ENCODE peak calls at places on chromosomes 11 and 22, in ten cellular contexts. One of them, this sample, is unnamed. For H3K4me1, the result is how much of the 10 kb centered on the place peaks cover.

GRCh38 chr11:82733444-82734119 is at the start of gene FAM181B:
- DNase-seq in endothelial cell of umbilical vein: peak
- DNase-seq in vagina: no peak
- DNase-seq in esophagus muscularis mucosa: no peak
- DNase-seq in stomach: peak
- DNase-seq in HCT116: no peak
- DNase-seq in transverse colon: peak
- DNase-seq in sigmoid colon: peak
- DNase-seq in suprapubic skin: no peak
- DNase-seq in K562: peak
- DNase-seq in this sample: peak

GRCh38 chr11:118652681-118653181 is 26.7 kb downstream of the TREH start:
- DNase-seq in esophagus muscularis mucosa: no peak
- DNase-seq in K562: no peak
- DNase-seq in endothelial cell of umbilical vein: peak
- DNase-seq in vagina: no peak
- DNase-seq in suprapubic skin: no peak
- DNase-seq in transverse colon: no peak
- DNase-seq in stomach: no peak
- DNase-seq in sigmoid colon: no peak
- DNase-seq in HCT116: no peak
- DNase-seq in this sample: peak

GRCh38 chr22:41256254-41256897 is 15.6 kb upstream of the CHADL start:
- DNase-seq in K562: no peak
- DNase-seq in transverse colon: no peak
- DNase-seq in sigmoid colon: no peak
- DNase-seq in HCT116: no peak
- DNase-seq in stomach: no peak
- DNase-seq in esophagus muscularis mucosa: no peak
- DNase-seq in suprapubic skin: no peak
- DNase-seq in vagina: no peak
- DNase-seq in endothelial cell of umbilical vein: peak
- DNase-seq in this sample: no peak

GRCh38 chr11:118002541-118003019 is 16.4 kb downstream of the IL10RA start:
- DNase-seq in HCT116: no peak
- DNase-seq in vagina: no peak
- DNase-seq in esophagus muscularis mucosa: no peak
- DNase-seq in endothelial cell of umbilical vein: no peak
- DNase-seq in K562: peak
- DNase-seq in suprapubic skin: no peak
- DNase-seq in stomach: no peak
- DNase-seq in sigmoid colon: peak
- DNase-seq in transverse colon: peak
- DNase-seq in this sample: peak

GRCh38 chr22:32698926-32699619 is 102.4 kb upstream of the TIMP3 start:
- DNase-seq in esophagus muscularis mucosa: no peak
- DNase-seq in K562: no peak
- DNase-seq in endothelial cell of umbilical vein: no peak
- DNase-seq in stomach: no peak
- DNase-seq in sigmoid colon: peak
- DNase-seq in HCT116: no peak
- DNase-seq in transverse colon: peak
- DNase-seq in vagina: no peak
- DNase-seq in suprapubic skin: no peak
- DNase-seq in this sample: no peak

GRCh38 chr22:45891471-45891995 is 85.4 kb downstream of the WNT7B start:
- DNase-seq in vagina: no peak
- DNase-seq in HCT116: no peak
- DNase-seq in suprapubic skin: no peak
- DNase-seq in K562: no peak
- DNase-seq in sigmoid colon: no peak
- DNase-seq in esophagus muscularis mucosa: no peak
- DNase-seq in endothelial cell of umbilical vein: no peak
- DNase-seq in transverse colon: no peak
- DNase-seq in stomach: no peak
- DNase-seq in this sample: peak

GRCh38 chr11:61752117-61752924 is at the start of gene MYRF:
- DNase-seq in endothelial cell of umbilical vein: peak
- DNase-seq in HCT116: no peak
- DNase-seq in vagina: no peak
- DNase-seq in suprapubic skin: no peak
- DNase-seq in sigmoid colon: no peak
- DNase-seq in stomach: peak
- DNase-seq in transverse colon: peak
- DNase-seq in K562: peak
- DNase-seq in esophagus muscularis mucosa: no peak
- DNase-seq in this sample: peak

GRCh38 chr11:65446446-65447277 is 24.1 kb downstream of the NEAT1 start:
- DNase-seq in endothelial cell of umbilical vein: peak
- DNase-seq in stomach: peak
- DNase-seq in K562: no peak
- DNase-seq in esophagus muscularis mucosa: peak
- DNase-seq in vagina: no peak
- DNase-seq in transverse colon: no peak
- DNase-seq in HCT116: no peak
- DNase-seq in suprapubic skin: peak
- DNase-seq in sigmoid colon: peak
- DNase-seq in this sample: no peak

GRCh38 chr11:14309425-14310192 is 49.4 kb downstream of the RRAS2 start:
- DNase-seq in HCT116: no peak
- DNase-seq in esophagus muscularis mucosa: no peak
- DNase-seq in transverse colon: no peak
- DNase-seq in vagina: no peak
- DNase-seq in sigmoid colon: no peak
- DNase-seq in endothelial cell of umbilical vein: no peak
- DNase-seq in K562: no peak
- DNase-seq in suprapubic skin: no peak
- DNase-seq in stomach: no peak
- DNase-seq in this sample: no peak

GRCh38 chr11:14306481-14306880 is 52.5 kb downstream of the RRAS2 start:
- DNase-seq in suprapubic skin: no peak
- DNase-seq in HCT116: no peak
- DNase-seq in sigmoid colon: no peak
- DNase-seq in stomach: no peak
- DNase-seq in vagina: no peak
- DNase-seq in endothelial cell of umbilical vein: no peak
- DNase-seq in esophagus muscularis mucosa: no peak
- DNase-seq in K562: peak
- DNase-seq in transverse colon: no peak
- DNase-seq in this sample: no peak

GRCh38 chr11:14308114-14308896 is 50.7 kb downstream of the RRAS2 start:
- DNase-seq in sigmoid colon: no peak
- DNase-seq in endothelial cell of umbilical vein: peak
- DNase-seq in vagina: no peak
- DNase-seq in esophagus muscularis mucosa: no peak
- DNase-seq in transverse colon: no peak
- DNase-seq in stomach: no peak
- DNase-seq in HCT116: peak
- DNase-seq in suprapubic skin: no peak
- DNase-seq in K562: peak
- DNase-seq in this sample: no peak

GRCh38 chr11:14310696-14311095 is 48.3 kb downstream of the RRAS2 start:
- DNase-seq in endothelial cell of umbilical vein: peak
- DNase-seq in transverse colon: no peak
- DNase-seq in stomach: no peak
- DNase-seq in suprapubic skin: no peak
- DNase-seq in vagina: no peak
- DNase-seq in sigmoid colon: no peak
- DNase-seq in HCT116: no peak
- DNase-seq in esophagus muscularis mucosa: no peak
- DNase-seq in K562: no peak
- DNase-seq in this sample: no peak

DNA sequence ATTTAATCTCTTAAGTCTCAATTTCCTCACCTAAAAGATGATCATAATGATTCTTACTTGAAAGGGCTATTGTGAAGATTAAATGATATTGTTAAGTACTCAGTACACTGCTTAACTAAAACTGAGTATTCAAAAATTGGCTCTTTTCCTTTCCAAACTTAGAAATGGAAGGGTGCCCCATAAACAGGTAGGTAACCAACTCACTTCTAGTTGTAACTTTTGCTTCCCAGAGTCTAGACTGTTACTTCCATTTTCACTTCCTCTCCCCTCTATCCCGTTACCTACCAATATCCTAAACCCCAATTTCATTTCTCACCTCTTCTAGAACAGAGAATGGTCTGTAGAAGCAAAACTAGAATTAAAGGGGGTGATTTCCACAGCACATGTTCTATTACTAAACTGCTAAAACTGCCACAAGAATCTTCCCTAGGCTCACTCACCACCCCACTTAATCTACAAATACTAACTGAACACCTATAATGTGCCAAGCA is 50.0 kb downstream of the RRAS2 start:
- DNase-seq in endothelial cell of umbilical vein: no peak
- DNase-seq in sigmoid colon: no peak
- DNase-seq in stomach: no peak
- DNase-seq in suprapubic skin: no peak
- DNase-seq in K562: no peak
- DNase-seq in vagina: no peak
- DNase-seq in transverse colon: no peak
- DNase-seq in HCT116: no peak
- DNase-seq in esophagus muscularis mucosa: no peak
- DNase-seq in this sample: no peak
- H3K4me1 ChIP-seq in endothelial cell of umbilical vein: under half
- H3K4me1 ChIP-seq in sigmoid colon: under half
- H3K4me1 ChIP-seq in stomach: half or more
- H3K4me1 ChIP-seq in suprapubic skin: under half
- H3K4me1 ChIP-seq in K562: under half
- H3K4me1 ChIP-seq in vagina: under half
- H3K4me1 ChIP-seq in transverse colon: half or more
- H3K4me1 ChIP-seq in HCT116: under half
- H3K4me1 ChIP-seq in esophagus muscularis mucosa: under half
- H3K4me1 ChIP-seq in this sample: half or more

DNA sequence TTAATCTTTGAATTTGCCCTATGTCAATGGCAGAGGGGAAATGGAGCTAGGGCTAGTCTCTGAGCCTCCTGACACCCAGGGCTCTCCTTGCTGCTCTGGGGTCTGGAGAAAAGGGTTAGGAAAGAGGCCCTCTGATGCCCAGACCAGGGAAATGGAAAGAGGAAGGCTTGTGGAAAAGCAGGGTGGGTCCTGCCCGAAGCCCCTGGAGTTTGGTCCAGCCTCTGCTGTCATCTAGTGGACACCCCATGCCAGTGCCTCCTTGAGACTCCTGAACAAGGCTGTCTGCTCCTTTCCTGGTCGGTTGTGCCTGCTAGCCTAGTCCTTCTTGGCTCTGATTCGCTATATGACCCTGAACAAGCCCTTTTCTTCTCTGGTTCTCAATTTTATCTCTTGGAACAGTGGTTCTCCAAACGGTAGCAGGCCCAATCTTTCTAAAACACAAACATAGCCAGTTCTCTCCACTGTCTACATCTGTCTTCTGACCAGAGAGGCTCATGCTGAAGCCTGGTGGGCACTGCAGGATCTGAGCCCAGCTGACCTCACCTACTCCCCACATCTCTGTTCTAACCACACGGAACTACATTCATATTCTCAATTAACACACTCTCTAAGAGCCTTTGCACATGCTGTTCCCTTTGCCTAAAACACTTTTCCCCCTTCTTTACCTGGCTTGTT is 8.8 kb upstream of the PLA2G3 start:
- DNase-seq in stomach: peak
- DNase-seq in transverse colon: peak
- DNase-seq in sigmoid colon: peak
- DNase-seq in HCT116: peak
- DNase-seq in endothelial cell of umbilical vein: peak
- DNase-seq in esophagus muscularis mucosa: no peak
- DNase-seq in suprapubic skin: peak
- DNase-seq in K562: peak
- DNase-seq in vagina: no peak
- DNase-seq in this sample: no peak
- TF ChIP-seq POLR2AphosphoS5 in stomach: peak
- TF ChIP-seq POLR2AphosphoS5 in transverse colon: no peak
- TF ChIP-seq POLR2AphosphoS5 in sigmoid colon: no peak
- TF ChIP-seq POLR2AphosphoS5 in HCT116: no peak
- TF ChIP-seq POLR2AphosphoS5 in endothelial cell of umbilical vein: no peak
- TF ChIP-seq POLR2AphosphoS5 in esophagus muscularis mucosa: peak
- TF ChIP-seq POLR2AphosphoS5 in suprapubic skin: no peak
- TF ChIP-seq POLR2AphosphoS5 in K562: no peak
- TF ChIP-seq POLR2AphosphoS5 in vagina: no peak
- TF ChIP-seq POLR2AphosphoS5 in this sample: no peak

DNA sequence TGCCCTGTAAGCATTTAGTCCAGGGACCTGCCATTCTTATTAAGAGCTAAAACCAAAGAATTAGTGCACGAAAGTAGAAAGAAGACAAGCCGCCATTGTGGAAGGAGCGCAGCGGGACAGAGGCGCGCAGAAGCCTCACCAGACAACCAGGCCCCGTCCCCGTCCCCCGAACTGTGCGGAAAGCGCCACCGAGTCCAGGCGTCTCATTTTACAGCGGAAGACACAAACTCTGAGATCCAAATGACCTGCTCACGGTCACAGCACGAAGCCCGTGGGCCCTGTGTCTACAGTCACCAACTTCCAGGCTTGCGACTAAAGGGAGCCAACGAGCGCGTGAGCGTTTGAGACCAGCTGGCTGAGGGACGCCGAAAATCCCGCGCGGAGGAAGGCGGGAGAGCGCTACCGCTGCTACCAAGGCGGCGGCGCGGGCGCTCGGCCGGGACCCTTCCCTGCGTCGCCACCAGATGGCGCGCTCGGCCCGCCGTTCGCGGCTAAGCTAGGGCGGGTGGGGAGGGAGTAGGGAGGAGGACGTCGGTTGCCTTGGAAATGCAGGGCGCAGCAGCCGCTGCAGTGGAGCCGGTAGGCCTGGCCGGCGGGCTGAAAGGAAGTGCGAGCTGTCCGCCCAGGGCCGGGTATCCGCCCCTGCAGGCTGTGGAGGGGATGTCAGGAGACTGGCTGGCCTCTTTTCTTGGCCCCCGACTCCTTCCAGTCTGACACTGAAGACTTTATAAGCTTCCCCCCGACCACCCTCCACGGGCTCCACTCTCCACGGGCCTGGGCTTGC is 434 bp upstream of the CCDC83 start:
- DNase-seq in transverse colon: peak
- DNase-seq in sigmoid colon: peak
- DNase-seq in suprapubic skin: peak
- DNase-seq in esophagus muscularis mucosa: peak
- DNase-seq in K562: peak
- DNase-seq in stomach: peak
- DNase-seq in HCT116: peak
- DNase-seq in endothelial cell of umbilical vein: peak
- DNase-seq in vagina: peak
- DNase-seq in this sample: peak
- TF ChIP-seq POLR2A in transverse colon: peak
- TF ChIP-seq POLR2A in sigmoid colon: no peak
- TF ChIP-seq POLR2A in suprapubic skin: no peak
- TF ChIP-seq POLR2A in esophagus muscularis mucosa: no peak
- TF ChIP-seq POLR2A in K562: peak
- TF ChIP-seq POLR2A in stomach: no peak
- TF ChIP-seq POLR2A in HCT116: no peak
- TF ChIP-seq POLR2A in endothelial cell of umbilical vein: peak
- TF ChIP-seq POLR2A in vagina: no peak
- TF ChIP-seq POLR2A in this sample: no peak

GRCh38 chr11:993632-994167 is 42.8 kb downstream of the MUC6 start:
- DNase-seq in stomach: no peak
- DNase-seq in transverse colon: no peak
- DNase-seq in vagina: no peak
- DNase-seq in sigmoid colon: no peak
- DNase-seq in HCT116: no peak
- DNase-seq in endothelial cell of umbilical vein: no peak
- DNase-seq in K562: no peak
- DNase-seq in suprapubic skin: no peak
- DNase-seq in esophagus muscularis mucosa: no peak
- DNase-seq in this sample: no peak

GRCh38 chr11:993141-993540 is 43.4 kb downstream of the MUC6 start:
- DNase-seq in esophagus muscularis mucosa: no peak
- DNase-seq in K562: no peak
- DNase-seq in endothelial cell of umbilical vein: no peak
- DNase-seq in transverse colon: no peak
- DNase-seq in sigmoid colon: no peak
- DNase-seq in stomach: no peak
- DNase-seq in suprapubic skin: no peak
- DNase-seq in vagina: no peak
- DNase-seq in HCT116: no peak
- DNase-seq in this sample: no peak

GRCh38 chr11:996681-997080 is 39.8 kb downstream of the MUC6 start:
- DNase-seq in esophagus muscularis mucosa: no peak
- DNase-seq in sigmoid colon: no peak
- DNase-seq in HCT116: no peak
- DNase-seq in suprapubic skin: no peak
- DNase-seq in K562: no peak
- DNase-seq in vagina: no peak
- DNase-seq in stomach: no peak
- DNase-seq in endothelial cell of umbilical vein: no peak
- DNase-seq in transverse colon: no peak
- DNase-seq in this sample: no peak

GRCh38 chr11:995752-996420 is 40.6 kb downstream of the MUC6 start:
- DNase-seq in endothelial cell of umbilical vein: no peak
- DNase-seq in esophagus muscularis mucosa: no peak
- DNase-seq in suprapubic skin: no peak
- DNase-seq in HCT116: no peak
- DNase-seq in stomach: no peak
- DNase-seq in K562: peak
- DNase-seq in sigmoid colon: no peak
- DNase-seq in transverse colon: no peak
- DNase-seq in vagina: no peak
- DNase-seq in this sample: no peak

DNA sequence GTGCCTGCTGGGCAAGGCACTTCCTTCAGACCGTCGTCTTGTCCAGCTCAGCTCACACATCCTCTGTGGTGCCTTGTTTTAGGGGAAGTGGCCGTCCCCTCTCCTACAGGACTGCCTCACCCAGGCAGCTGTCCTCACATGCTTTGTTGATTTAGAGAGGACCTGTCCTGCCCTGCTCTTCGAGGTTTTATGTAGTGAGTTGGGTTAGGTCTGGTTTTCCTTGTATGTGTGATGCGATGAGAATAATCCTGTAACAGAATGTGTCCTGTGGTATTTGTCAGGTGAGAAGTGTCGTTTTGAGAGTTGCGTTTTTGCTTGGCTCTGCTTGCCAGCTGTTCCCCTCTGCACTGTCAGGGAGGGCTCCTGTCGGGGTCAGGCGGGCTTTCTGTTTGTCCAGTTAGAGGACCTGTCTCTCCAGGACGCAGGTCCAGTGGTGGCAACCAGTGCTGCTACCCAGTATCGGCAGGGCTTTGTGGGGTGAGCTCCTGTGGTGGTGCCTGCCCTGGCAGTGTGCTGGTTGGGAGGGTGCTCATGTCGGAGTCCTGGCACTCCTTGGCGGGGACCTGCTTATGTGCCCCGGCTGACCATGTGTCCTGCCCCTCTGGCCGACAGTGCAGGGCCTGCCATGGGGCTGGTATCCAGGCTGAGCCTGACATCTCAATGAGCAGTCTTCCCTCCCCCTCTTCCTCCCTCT is 41.3 kb downstream of the MUC6 start:
- DNase-seq in esophagus muscularis mucosa: no peak
- DNase-seq in suprapubic skin: no peak
- DNase-seq in HCT116: no peak
- DNase-seq in transverse colon: no peak
- DNase-seq in endothelial cell of umbilical vein: no peak
- DNase-seq in K562: peak
- DNase-seq in stomach: no peak
- DNase-seq in vagina: no peak
- DNase-seq in sigmoid colon: no peak
- DNase-seq in this sample: no peak
- H3K4me1 ChIP-seq in esophagus muscularis mucosa: under half
- H3K4me1 ChIP-seq in suprapubic skin: under half
- H3K4me1 ChIP-seq in HCT116: under half
- H3K4me1 ChIP-seq in transverse colon: under half
- H3K4me1 ChIP-seq in endothelial cell of umbilical vein: under half
- H3K4me1 ChIP-seq in K562: under half
- H3K4me1 ChIP-seq in stomach: under half
- H3K4me1 ChIP-seq in vagina: under half
- H3K4me1 ChIP-seq in sigmoid colon: under half
- H3K4me1 ChIP-seq in this sample: under half

This sample was measured in spleen.